ENCODE peak calls at places on chromosome 5, in four cellular contexts. T is esophagus squamous epithelium, F is heart right ventricle, P is PC-3. K is an unnamed sample.

GRCh38 chr5:683619-684481 is 9.3 kb downstream of the TPPP start:
- DNase-seq in T (no peak), F (no peak), P (no peak), K (no peak)

GRCh38 chr5:107496466-107496865 is 174.3 kb downstream of the EFNA5 start:
- DNase-seq in T (no peak), F (no peak), P (no peak), K (no peak)

GRCh38 chr5:57841671-57842375 is 359.2 kb upstream of the ACTBL2 start:
- DNase-seq in T (no peak), F (no peak), P (peak; percentile 87), K (no peak)

GRCh38 chr5:129474544-129474943 is 14.4 kb downstream of the ADAMTS19 start:
- DNase-seq in T (no peak), F (no peak), P (no peak), K (no peak)

GRCh38 chr5:132763369-132764036 is 13.5 kb downstream of the SEPTIN8 start:
- DNase-seq in T (no peak), F (no peak), P (no peak), K (no peak)

GRCh38 chr5:31626156-31626555 is 12.8 kb upstream of the PDZD2 start:
- DNase-seq in T (no peak), F (peak; percentile 69), P (peak; percentile 76), K (no peak)

GRCh38 chr5:1345876-1346626 is 1.2 kb upstream of the CLPTM1L start:
- DNase-seq in T (no peak), F (no peak), P (no peak), K (no peak)

GRCh38 chr5:111743993-111744392 is 13.0 kb downstream of the NREP start:
- DNase-seq in T (no peak), F (no peak), P (no peak), K (no peak)

GRCh38 chr5:125412561-125413535 is 666.4 kb upstream of the ZNF608 start:
- DNase-seq in T (no peak), F (peak; percentile 58), P (peak; percentile 56), K (no peak)

GRCh38 chr5:143434261-143435206 is 31.0 kb upstream of the NR3C1 start:
- DNase-seq in T (no peak), F (no peak), P (no peak), K (peak; percentile 52)

GRCh38 chr5:485943-486491 is 38.2 kb downstream of the SLC9A3 start:
- DNase-seq in T (no peak), F (no peak), P (no peak), K (no peak)

GRCh38 chr5:173926359-173926758 is 38.2 kb downstream of the CPEB4 start:
- DNase-seq in T (no peak), F (peak; percentile 62), P (peak; percentile 81), K (no peak)

GRCh38 chr5:86866036-86866435 is 248.3 kb downstream of the COX7C start:
- DNase-seq in T (no peak), F (no peak), P (no peak), K (no peak)

GRCh38 chr5:84494453-84494852 is 109.8 kb upstream of the EDIL3 start:
- DNase-seq in T (no peak), F (no peak), P (peak; percentile 62), K (no peak)

GRCh38 chr5:56100429-56101176 is 105.8 kb upstream of the IL6ST start:
- DNase-seq in T (no peak), F (no peak), P (no peak), K (no peak)

GRCh38 chr5:98301567-98301966 is 471.9 kb upstream of the RGMB start:
- DNase-seq in T (no peak), F (no peak), P (no peak), K (no peak)

GRCh38 chr5:163846512-163846911 is 341.1 kb downstream of the MAT2B start:
- DNase-seq in T (no peak), F (no peak), P (peak; percentile 46), K (no peak)

DNA sequence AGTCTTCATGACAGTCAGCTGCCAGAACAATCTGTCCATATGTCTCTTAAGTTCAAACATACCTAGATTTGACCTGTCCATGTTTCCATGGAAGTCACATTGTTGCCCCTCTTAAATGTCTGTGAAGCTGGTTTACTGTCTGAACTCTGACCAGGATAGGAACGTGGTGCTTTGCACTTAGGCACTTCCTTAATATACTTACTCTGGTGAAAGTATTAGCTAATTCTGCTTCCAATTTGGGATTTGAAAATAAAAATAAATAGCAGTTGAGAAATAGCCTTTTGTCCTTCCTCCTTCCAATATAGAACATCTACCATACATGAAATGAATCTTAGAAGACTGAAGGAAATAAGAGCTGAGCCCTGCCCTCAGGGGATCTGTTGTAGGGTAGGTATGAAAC is 524.5 kb upstream of the CLINT1 start:
- DNase-seq in T (no peak), F (no peak), P (no peak), K (no peak)
- H3K27ac ChIP-seq in T (no peak overlapping the region), F (no peak overlapping the region), P (no peak overlapping the region), K (no peak overlapping the region)

DNA sequence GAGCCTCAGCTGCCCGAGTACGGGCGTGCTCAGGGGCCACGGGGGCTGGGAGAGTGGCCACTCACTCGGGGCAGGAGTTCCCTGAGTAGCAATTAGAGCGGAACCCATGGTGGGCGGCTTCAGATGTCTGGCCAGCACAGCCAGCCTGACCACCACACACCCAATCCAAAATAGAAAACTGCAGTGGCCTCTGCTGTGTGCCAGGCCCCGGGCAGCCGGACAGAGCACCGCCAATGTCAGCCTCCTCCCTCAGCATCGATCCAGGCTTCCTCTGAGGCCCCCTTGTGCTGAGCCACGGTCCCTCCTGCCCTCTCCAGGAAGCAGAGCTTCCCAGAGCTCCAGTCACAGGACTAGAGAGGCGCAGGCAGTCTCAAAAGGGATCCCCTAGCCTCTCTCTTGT is 2.7 kb downstream of the ADAMTS2 start:
- DNase-seq in T (no peak), F (no peak), P (no peak), K (no peak)
- TF ChIP-seq CTCF in T (no peak), F (peak; percentile 26), P (no peak), K (no peak)

GRCh38 chr5:65938256-65938655 is 11.9 kb downstream of the ERBIN start:
- DNase-seq in T (no peak), F (no peak), P (no peak), K (no peak)
- H3K9me3 ChIP-seq in T (no peaks in the 10 kb centered on the region), F (no peaks in the 10 kb centered on the region), P (no peaks in the 10 kb centered on the region), K (no peaks in the 10 kb centered on the region)

GRCh38 chr5:38605610-38606009 is 49.2 kb upstream of the LIFR start:
- DNase-seq in T (no peak), F (no peak), P (no peak), K (no peak)

GRCh38 chr5:38603691-38604090 is 47.2 kb upstream of the LIFR start:
- DNase-seq in T (no peak), F (no peak), P (peak; percentile 41), K (no peak)

GRCh38 chr5:38607930-38608545 is 51.6 kb upstream of the LIFR start:
- DNase-seq in T (no peak), F (no peak), P (peak; percentile 66), K (no peak)

GRCh38 chr5:38608877-38609276 is 52.4 kb upstream of the LIFR start:
- DNase-seq in T (no peak), F (no peak), P (no peak), K (no peak)

DNA sequence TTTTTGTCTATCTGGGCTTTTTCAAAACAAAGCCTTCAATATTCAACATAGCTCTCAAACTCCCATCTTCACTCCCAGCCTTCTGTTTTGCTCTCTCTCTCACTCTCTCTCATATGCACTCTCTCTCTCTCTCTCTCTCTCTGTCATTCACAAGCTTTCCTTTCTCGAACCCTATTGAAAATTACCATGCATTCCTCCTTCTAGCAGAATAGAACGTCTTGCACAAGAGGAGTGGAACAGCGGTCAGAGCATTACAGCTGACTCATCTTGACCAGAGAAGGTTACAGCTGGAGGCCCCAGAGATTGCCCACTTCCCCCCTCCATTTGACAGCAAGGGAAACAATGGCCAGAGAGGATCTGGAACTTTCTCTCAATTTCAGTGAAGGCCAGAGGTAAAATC is 51.0 kb upstream of the LIFR start:
- DNase-seq in T (no peak), F (no peak), P (peak; percentile 49), K (no peak)
- H3K27ac ChIP-seq in T (no peak overlapping the region), F (no peak overlapping the region), P (no peak overlapping the region), K (no peak overlapping the region)

DNA sequence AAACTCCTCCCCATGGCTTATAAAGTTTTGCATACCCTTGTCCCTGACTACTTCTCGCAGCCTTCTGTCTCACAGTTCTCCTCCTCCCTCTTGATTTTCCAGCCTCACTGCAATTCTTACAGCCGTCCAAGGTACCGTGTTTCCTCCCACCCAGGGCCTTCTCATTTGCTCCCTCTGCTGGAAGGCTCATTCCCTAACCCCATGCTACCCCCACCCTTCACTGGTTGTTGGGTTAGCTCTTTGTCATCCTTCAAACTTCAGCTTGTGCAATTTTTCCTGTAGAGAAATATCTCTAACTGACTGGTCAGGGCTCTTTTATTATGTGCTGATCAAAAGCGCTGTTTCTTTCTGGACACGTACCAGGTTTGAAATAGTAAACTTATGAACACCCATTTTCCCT is 329.2 kb downstream of the EBF1 start:
- DNase-seq in T (no peak), F (no peak), P (peak; percentile 23), K (no peak)
- TF ChIP-seq CTCF in T (no peak), F (peak; percentile 21), P (peak; percentile 42), K (no peak)

GRCh38 chr5:150945947-150946346 is 41.2 kb upstream of the ZNF300 start:
- DNase-seq in T (no peak), F (no peak), P (no peak), K (no peak)
- H3K9me3 ChIP-seq in T (peaks cover 33% of the 10 kb centered on the region), F (no peaks in the 10 kb centered on the region), P (peaks cover 76% of the 10 kb centered on the region), K (peaks cover 56% of the 10 kb centered on the region)

GRCh38 chr5:68894673-68895072 is 199.1 kb upstream of the SLC30A5 start:
- DNase-seq in T (no peak), F (no peak), P (no peak), K (no peak)
- H3K27ac ChIP-seq in T (no peak overlapping the region), F (no peak overlapping the region), P (no peak overlapping the region), K (no peak overlapping the region)